ENCODE peak calls at places on chromosomes 12 and 14, in eight cellular contexts. X, B, V, F, W, H, Q and K are unnamed samples.

GRCh38 chr14:68124885-68125731 is 305.5 kb downstream of the RAD51B start:
- DNase-seq in X (peak), B (no peak), V (no peak), F (peak), W (no peak), H (peak), Q (peak), K (no peak)

GRCh38 chr14:26992403-26993115 is 394.7 kb upstream of the NOVA1 start:
- DNase-seq in X (no peak), B (no peak), V (no peak), F (no peak), W (no peak), H (peak), Q (no peak), K (no peak)

GRCh38 chr12:131617596-131618302 is 93.1 kb upstream of the SFSWAP start:
- DNase-seq in X (no peak), B (no peak), V (no peak), F (no peak), W (no peak), H (no peak), Q (no peak), K (no peak)

GRCh38 chr12:108724054-108724889 is 7.0 kb downstream of the CORO1C start:
- DNase-seq in X (peak), B (peak), V (peak), F (peak), W (no peak), H (no peak), Q (peak), K (no peak)

GRCh38 chr14:58607571-58608317 is 30.0 kb upstream of the DACT1 start:
- DNase-seq in X (peak), B (no peak), V (no peak), F (no peak), W (peak), H (peak), Q (peak), K (peak)

GRCh38 chr12:89390802-89391673 is 38.7 kb upstream of the DUSP6 start:
- DNase-seq in X (peak), B (no peak), V (no peak), F (no peak), W (peak), H (peak), Q (peak), K (peak)

GRCh38 chr12:121800694-121801600 is 2.9 kb upstream of the SETD1B start:
- DNase-seq in X (peak), B (peak), V (peak), F (peak), W (no peak), H (peak), Q (peak), K (no peak)

GRCh38 chr12:749871-750270 is 2.5 kb upstream of the WNK1 start:
- DNase-seq in X (no peak), B (no peak), V (peak), F (no peak), W (no peak), H (no peak), Q (no peak), K (no peak)

GRCh38 chr12:79329933-79330332 is 360.8 kb downstream of the PAWR start:
- DNase-seq in X (peak), B (no peak), V (no peak), F (no peak), W (peak), H (no peak), Q (peak), K (peak)

GRCh38 chr14:77026166-77026929 is 2.2 kb downstream of the IRF2BPL start:
- DNase-seq in X (peak), B (no peak), V (no peak), F (peak), W (no peak), H (peak), Q (peak), K (no peak)

GRCh38 chr12:122166422-122167327 is 7.3 kb downstream of the IL31 start:
- DNase-seq in X (no peak), B (no peak), V (no peak), F (no peak), W (no peak), H (no peak), Q (no peak), K (no peak)

GRCh38 chr14:104075530-104076151 is 9.9 kb upstream of the ASPG start:
- DNase-seq in X (no peak), B (peak), V (no peak), F (peak), W (no peak), H (peak), Q (no peak), K (no peak)

GRCh38 chr12:32419520-32419960 is 20.2 kb downstream of the FGD4 start:
- DNase-seq in X (peak), B (no peak), V (no peak), F (peak), W (peak), H (peak), Q (peak), K (no peak)

GRCh38 chr14:63972323-63972932 is 119.6 kb downstream of the SYNE2 start:
- DNase-seq in X (no peak), B (no peak), V (no peak), F (no peak), W (no peak), H (no peak), Q (no peak), K (no peak)

GRCh38 chr12:5965950-5966383 is 20.9 kb upstream of the ANO2 start:
- DNase-seq in X (peak), B (peak), V (peak), F (peak), W (no peak), H (peak), Q (peak), K (peak)

GRCh38 chr12:124297856-124298255 is 3.0 kb downstream of the RFLNA start:
- DNase-seq in X (no peak), B (no peak), V (no peak), F (no peak), W (no peak), H (no peak), Q (no peak), K (no peak)

GRCh38 chr12:21819236-21819635 is 44.7 kb upstream of the KCNJ8 start:
- DNase-seq in X (peak), B (no peak), V (no peak), F (peak), W (peak), H (no peak), Q (peak), K (no peak)

GRCh38 chr14:50099335-50099734 is 17.0 kb downstream of the VCPKMT start:
- DNase-seq in X (no peak), B (no peak), V (no peak), F (no peak), W (no peak), H (no peak), Q (peak), K (no peak)

GRCh38 chr14:58796636-58797429 is 159.1 kb downstream of the DACT1 start:
- DNase-seq in X (peak), B (no peak), V (no peak), F (peak), W (no peak), H (no peak), Q (no peak), K (no peak)

GRCh38 chr12:27198036-27198435 is 46.0 kb upstream of the STK38L start:
- DNase-seq in X (peak), B (no peak), V (no peak), F (no peak), W (peak), H (peak), Q (peak), K (no peak)

GRCh38 chr12:107736914-107737313 is 24.0 kb downstream of the PRDM4 start:
- DNase-seq in X (no peak), B (peak), V (no peak), F (no peak), W (no peak), H (no peak), Q (no peak), K (no peak)

GRCh38 chr14:73295198-73295796 is 58.0 kb downstream of the PAPLN start:
- DNase-seq in X (peak), B (peak), V (peak), F (peak), W (no peak), H (peak), Q (peak), K (no peak)

GRCh38 chr12:55727643-55728184 is 1.1 kb downstream of the CD63 start:
- DNase-seq in X (peak), B (no peak), V (no peak), F (no peak), W (no peak), H (peak), Q (peak), K (no peak)

GRCh38 chr14:97456497-97456896 is 659.3 kb downstream of the VRK1 start:
- DNase-seq in X (no peak), B (no peak), V (no peak), F (no peak), W (no peak), H (no peak), Q (no peak), K (no peak)

GRCh38 chr14:97458302-97459137 is 661.3 kb downstream of the VRK1 start:
- DNase-seq in X (no peak), B (no peak), V (no peak), F (peak), W (no peak), H (no peak), Q (no peak), K (no peak)

GRCh38 chr14:97452314-97452713 is 655.1 kb downstream of the VRK1 start:
- DNase-seq in X (no peak), B (no peak), V (no peak), F (no peak), W (no peak), H (no peak), Q (no peak), K (no peak)

GRCh38 chr14:97456958-97457357 is 659.8 kb downstream of the VRK1 start:
- DNase-seq in X (no peak), B (no peak), V (no peak), F (no peak), W (no peak), H (no peak), Q (peak), K (no peak)

GRCh38 chr14:97453991-97454390 is 656.8 kb downstream of the VRK1 start:
- DNase-seq in X (no peak), B (no peak), V (no peak), F (no peak), W (no peak), H (no peak), Q (no peak), K (no peak)
- H3K4me3 ChIP-seq in X (no peak), B (no peak), V (no peak), F (no peak), W (no peak), H (no peak), Q (no peak), K (no peak)

DNA sequence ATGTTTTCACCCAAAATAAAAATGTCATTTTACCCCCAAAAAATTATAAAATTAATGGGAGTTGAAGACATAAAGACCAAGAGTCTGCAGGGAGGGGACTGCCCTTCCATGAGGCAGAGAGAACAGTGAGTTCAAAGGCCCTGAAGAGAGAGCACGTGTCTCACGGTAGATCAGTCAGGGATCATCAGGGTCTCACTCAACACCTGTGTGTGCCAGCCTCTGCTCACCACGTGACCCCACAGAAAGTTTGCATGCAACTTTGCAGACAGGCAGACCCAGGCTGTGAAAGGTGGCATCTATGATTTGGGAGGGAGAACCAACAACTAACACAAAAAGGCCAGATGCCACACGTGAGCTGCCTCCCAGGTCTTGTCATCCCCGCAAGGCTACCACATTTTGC is 33.1 kb downstream of the CLMN start:
- DNase-seq in X (no peak), B (peak), V (no peak), F (no peak), W (no peak), H (no peak), Q (no peak), K (no peak)
- H3K4me3 ChIP-seq in X (no peak), B (peak), V (no peak), F (no peak), W (no peak), H (no peak), Q (no peak), K (no peak)

DNA sequence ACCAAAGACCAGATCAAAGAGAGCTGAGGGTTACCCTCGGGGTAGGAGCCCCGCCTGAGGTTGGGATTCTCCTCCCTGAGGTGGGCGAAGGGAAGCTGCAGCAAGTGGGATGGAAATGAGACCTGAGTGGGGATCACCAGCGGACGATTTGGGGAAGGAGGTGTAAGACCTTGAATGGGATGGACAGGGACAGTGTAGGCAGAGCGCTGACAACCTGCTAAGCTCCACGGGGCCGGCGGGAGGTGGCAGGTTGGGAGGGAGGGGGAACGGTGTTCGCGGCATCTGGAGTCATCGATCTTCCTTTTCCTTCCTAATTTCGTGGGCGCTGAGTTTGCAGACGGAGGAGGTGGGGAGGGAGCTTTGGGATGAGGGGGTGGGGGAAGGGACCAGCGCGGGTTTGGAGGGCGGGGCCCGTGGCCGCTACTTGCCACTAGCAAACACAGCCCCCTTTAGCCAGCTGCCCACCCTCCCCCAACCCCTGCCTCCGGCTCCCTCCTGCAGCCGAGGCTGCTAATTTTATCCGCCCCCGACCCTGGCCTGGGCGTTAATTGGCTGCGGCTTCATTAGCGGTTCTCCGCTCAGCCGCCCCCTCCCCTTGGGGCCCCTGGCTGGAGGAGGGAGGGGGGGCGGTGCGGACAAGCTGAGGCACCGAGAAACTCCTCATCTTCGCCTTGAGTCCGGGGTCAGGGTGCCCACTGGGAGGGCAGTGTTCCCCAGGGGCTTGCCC is 2.8 kb upstream of the SHMT2 start:
- DNase-seq in X (no peak), B (peak), V (no peak), F (peak), W (no peak), H (no peak), Q (no peak), K (no peak)
- H3K4me3 ChIP-seq in X (no peak), B (peak), V (no peak), F (no peak), W (peak), H (peak), Q (no peak), K (no peak)

GRCh38 chr12:54258286-54258685 is 21.6 kb downstream of the CBX5 start:
- DNase-seq in X (peak), B (no peak), V (no peak), F (peak), W (no peak), H (peak), Q (peak), K (no peak)
- H3K4me3 ChIP-seq in X (no peak), B (no peak), V (peak), F (no peak), W (no peak), H (peak), Q (no peak), K (no peak)

GRCh38 chr12:68932701-68933563 is at the start of gene CPM:
- DNase-seq in X (peak), B (no peak), V (peak), F (peak), W (peak), H (peak), Q (peak), K (no peak)

GRCh38 chr12:68930178-68930577 is 2.8 kb downstream of the CPM start:
- DNase-seq in X (no peak), B (no peak), V (no peak), F (no peak), W (no peak), H (no peak), Q (no peak), K (no peak)

GRCh38 chr12:68934392-68934791 is 1.4 kb upstream of the CPM start:
- DNase-seq in X (no peak), B (no peak), V (no peak), F (no peak), W (no peak), H (no peak), Q (no peak), K (no peak)

GRCh38 chr12:68932123-68932700 is 759 bp downstream of the CPM start:
- DNase-seq in X (no peak), B (peak), V (no peak), F (no peak), W (no peak), H (no peak), Q (no peak), K (no peak)

GRCh38 chr12:68933564-68933893 is 558 bp upstream of the CPM start:
- DNase-seq in X (no peak), B (no peak), V (no peak), F (no peak), W (no peak), H (no peak), Q (no peak), K (no peak)
- H3K4me3 ChIP-seq in X (peak), B (no peak), V (no peak), F (no peak), W (peak), H (peak), Q (peak), K (peak)